ENCODE peak calls at places on chromosomes 4 and X, in eight cellular contexts. I is cardiac muscle cell, A is lower lobe of right lung, H is mammary epithelial cell, B is pancreas, Y is mucosa of descending colon, Q is heart left ventricle, J is thyroid gland. K is an unnamed sample. For H3K36me3, the result is how much of the 10 kb centered on the place peaks cover.

GRCh38 chr4:139207873-139208403 is 30.9 kb upstream of the ELF2 start:
- DNase-seq in I (no peak), A (no peak), H (no peak), B (no peak), Y (no peak), Q (no peak), J (no peak), K (no peak)

GRCh38 chr4:17260395-17260907 is 251.4 kb downstream of the QDPR start:
- DNase-seq in I (no peak), A (no peak), H (no peak), B (no peak), Y (no peak), Q (no peak), J (no peak), K (peak)

GRCh38 chr4:85486425-85487101 is 11.6 kb downstream of the ARHGAP24 start:
- DNase-seq in I (no peak), A (no peak), H (no peak), B (no peak), Y (no peak), Q (no peak), J (no peak), K (no peak)

GRCh38 chr4:83830138-83830537 is 294.2 kb downstream of the GPAT3 start:
- DNase-seq in I (peak), A (no peak), H (no peak), B (no peak), Y (no peak), Q (no peak), J (no peak), K (no peak)

GRCh38 chr4:149830823-149831222 is 15.2 kb upstream of the IQCM start:
- DNase-seq in I (no peak), A (no peak), H (no peak), B (no peak), Y (no peak), Q (no peak), J (no peak), K (no peak)

GRCh38 chrX:47814853-47815252 is 21.8 kb upstream of the ZNF81 start:
- DNase-seq in I (peak), A (no peak), H (no peak), B (no peak), Y (no peak), Q (no peak), J (no peak), K (no peak)

GRCh38 chrX:53290441-53291041 is 9.2 kb upstream of the IQSEC2 start:
- DNase-seq in I (no peak), A (no peak), H (no peak), B (no peak), Y (no peak), Q (no peak), J (no peak), K (no peak)

GRCh38 chrX:150503898-150504219 is 64.6 kb upstream of the MTM1 start:
- DNase-seq in I (no peak), A (peak), H (peak), B (peak), Y (no peak), Q (no peak), J (peak), K (no peak)

GRCh38 chr4:3879681-3880594 is 113.8 kb downstream of the ADRA2C start:
- DNase-seq in I (peak), A (peak), H (no peak), B (no peak), Y (no peak), Q (peak), J (no peak), K (no peak)

GRCh38 chrX:40100141-40100536 is 2.4 kb upstream of the BCOR start:
- DNase-seq in I (no peak), A (peak), H (peak), B (no peak), Y (peak), Q (no peak), J (peak), K (no peak)

GRCh38 chr4:6119507-6120020 is 80.8 kb downstream of the JAKMIP1 start:
- DNase-seq in I (no peak), A (no peak), H (peak), B (no peak), Y (no peak), Q (no peak), J (no peak), K (no peak)

GRCh38 chrX:154321624-154322023 is 26.0 kb downstream of the TKTL1 start:
- DNase-seq in I (no peak), A (no peak), H (no peak), B (no peak), Y (peak), Q (no peak), J (no peak), K (no peak)

GRCh38 chrX:133249659-133250058 is 31.5 kb upstream of the TFDP3 start:
- DNase-seq in I (no peak), A (no peak), H (no peak), B (no peak), Y (no peak), Q (no peak), J (no peak), K (no peak)

GRCh38 chrX:111013778-111014455 is 82.1 kb upstream of the PAK3 start:
- DNase-seq in I (no peak), A (no peak), H (no peak), B (no peak), Y (no peak), Q (no peak), J (no peak), K (no peak)

GRCh38 chr4:53321151-53321987 is 44.5 kb downstream of the SCFD2 start:
- DNase-seq in I (no peak), A (no peak), H (peak), B (no peak), Y (no peak), Q (no peak), J (no peak), K (no peak)

GRCh38 chr4:122914938-122915337 is 7.5 kb downstream of the NUDT6 start:
- DNase-seq in I (no peak), A (no peak), H (no peak), B (no peak), Y (no peak), Q (no peak), J (no peak), K (no peak)

GRCh38 chr4:70734168-70734954 is 12.6 kb downstream of the RUFY3 start:
- DNase-seq in I (peak), A (no peak), H (peak), B (no peak), Y (no peak), Q (no peak), J (peak), K (no peak)

GRCh38 chr4:6938758-6939201 is 29.2 kb downstream of the TBC1D14 start:
- DNase-seq in I (no peak), A (peak), H (no peak), B (no peak), Y (peak), Q (peak), J (no peak), K (no peak)

GRCh38 chrX:8044861-8045434 is 117.7 kb upstream of the PNPLA4 start:
- DNase-seq in I (no peak), A (no peak), H (peak), B (no peak), Y (no peak), Q (no peak), J (no peak), K (no peak)

GRCh38 chrX:129779747-129780146 is at the start of gene SASH3:
- DNase-seq in I (no peak), A (peak), H (no peak), B (no peak), Y (peak), Q (peak), J (peak), K (no peak)

GRCh38 chrX:74286950-74287349 is 17.0 kb upstream of the ZCCHC13 start:
- DNase-seq in I (no peak), A (no peak), H (peak), B (no peak), Y (no peak), Q (no peak), J (no peak), K (no peak)

GRCh38 chr4:77920371-77920770 is 57.7 kb downstream of the MRPL1 start:
- DNase-seq in I (no peak), A (no peak), H (no peak), B (no peak), Y (no peak), Q (no peak), J (no peak), K (no peak)

GRCh38 chr4:3248811-3249661 is at the start of gene MSANTD1:
- DNase-seq in I (no peak), A (no peak), H (no peak), B (no peak), Y (peak), Q (peak), J (no peak), K (no peak)

GRCh38 chr4:168509786-168510185 is 12.9 kb downstream of the PALLD start:
- DNase-seq in I (no peak), A (no peak), H (peak), B (no peak), Y (no peak), Q (no peak), J (no peak), K (no peak)

GRCh38 chr4:63566658-63567057 is 842.6 kb downstream of the TECRL start:
- DNase-seq in I (no peak), A (no peak), H (no peak), B (no peak), Y (no peak), Q (no peak), J (no peak), K (no peak)

GRCh38 chr4:184814686-184815045 is 11.1 kb downstream of the ACSL1 start:
- DNase-seq in I (no peak), A (no peak), H (no peak), B (no peak), Y (no peak), Q (no peak), J (no peak), K (no peak)
- H3K4me3 ChIP-seq in I (no peak), A (no peak), H (peak), B (no peak), Y (peak), Q (no peak), J (no peak), K (peak)

GRCh38 chr4:184784628-184785257 is 41.0 kb downstream of the ACSL1 start:
- DNase-seq in I (no peak), A (no peak), H (no peak), B (no peak), Y (no peak), Q (no peak), J (no peak), K (no peak)
- H3K36me3 ChIP-seq in I (under half), A (half or more), H (under half), B (under half), Y (under half), Q (half or more), J (under half), K (under half)

GRCh38 chr4:47662975-47663374 is 174.9 kb downstream of the CORIN start:
- DNase-seq in I (peak), A (no peak), H (no peak), B (no peak), Y (no peak), Q (no peak), J (no peak), K (no peak)
- TF ChIP-seq CTCF in I (peak), A (peak), H (peak), B (no peak), Y (no peak), Q (no peak), J (no peak), K (no peak)

GRCh38 chr4:128601992-128602695 is 207.4 kb upstream of the JADE1 start:
- DNase-seq in I (no peak), A (no peak), H (no peak), B (peak), Y (no peak), Q (no peak), J (peak), K (no peak)
- H3K4me3 ChIP-seq in I (no peak), A (no peak), H (no peak), B (no peak), Y (no peak), Q (no peak), J (no peak), K (no peak)

GRCh38 chr4:1213336-1213995 is 35.5 kb downstream of the CTBP1 start:
- DNase-seq in I (no peak), A (no peak), H (no peak), B (no peak), Y (peak), Q (peak), J (no peak), K (no peak)

GRCh38 chr4:1216076-1216614 is 32.8 kb downstream of the CTBP1 start:
- DNase-seq in I (no peak), A (no peak), H (no peak), B (no peak), Y (no peak), Q (no peak), J (no peak), K (no peak)

GRCh38 chr4:1212546-1213335 is 36.2 kb downstream of the CTBP1 start:
- DNase-seq in I (no peak), A (peak), H (no peak), B (no peak), Y (peak), Q (peak), J (peak), K (no peak)

GRCh38 chr4:1215347-1216075 is 33.4 kb downstream of the CTBP1 start:
- DNase-seq in I (no peak), A (no peak), H (no peak), B (no peak), Y (peak), Q (no peak), J (no peak), K (no peak)

GRCh38 chr4:1214101-1215095 is 34.5 kb downstream of the CTBP1 start:
- DNase-seq in I (no peak), A (no peak), H (no peak), B (no peak), Y (no peak), Q (peak), J (no peak), K (no peak)
- H3K36me3 ChIP-seq in I (under half), A (half or more), H (under half), B (under half), Y (under half), Q (half or more), J (under half), K (half or more)

DNA sequence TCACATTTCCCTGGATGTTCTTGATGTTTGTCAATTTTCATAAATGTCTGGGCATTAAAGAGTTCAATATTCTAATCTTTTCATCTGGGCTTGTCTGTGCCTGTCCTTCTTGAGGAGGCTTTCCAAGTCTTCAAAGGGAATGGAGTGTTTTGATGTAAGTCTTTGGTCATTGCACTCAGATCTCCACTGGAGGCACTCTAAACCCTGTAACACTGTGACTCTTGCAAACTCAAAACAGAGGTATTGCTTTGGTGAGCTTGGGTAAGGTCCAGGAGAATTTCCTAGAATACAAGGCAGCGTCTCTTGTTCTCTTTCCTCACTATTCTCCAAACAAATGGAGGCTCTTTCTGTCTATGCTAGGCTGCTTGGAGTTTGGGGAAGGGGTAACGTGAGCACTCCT is 1118.1 kb upstream of the PABPC4L start:
- DNase-seq in I (no peak), A (no peak), H (no peak), B (no peak), Y (no peak), Q (no peak), J (no peak), K (no peak)
- TF ChIP-seq CTCF in I (no peak), A (no peak), H (no peak), B (no peak), Y (no peak), Q (no peak), J (no peak), K (no peak)

DNA sequence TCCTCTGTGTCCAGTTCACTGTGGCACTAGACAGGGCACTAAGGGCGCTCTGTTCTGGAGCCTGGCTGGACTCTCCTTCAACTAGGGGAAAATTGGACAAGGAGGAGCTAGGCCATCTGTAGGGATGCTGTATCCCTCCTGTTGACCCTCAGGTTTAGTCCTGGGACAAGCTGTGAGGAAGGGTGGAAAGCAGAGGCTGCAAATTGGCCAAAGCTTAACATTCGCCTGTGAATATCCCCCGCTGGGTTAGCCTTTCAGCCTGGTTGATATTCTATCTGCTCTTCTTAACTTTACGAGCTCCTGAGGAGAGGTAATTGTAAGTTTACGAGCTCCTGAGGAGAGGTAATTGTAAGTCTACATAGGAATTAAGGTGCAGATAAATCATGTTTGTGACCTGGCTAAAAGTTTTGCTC is 64.3 kb upstream of the ENPEP start:
- DNase-seq in I (no peak), A (no peak), H (no peak), B (no peak), Y (no peak), Q (no peak), J (no peak), K (no peak)
- H3K4me3 ChIP-seq in I (no peak), A (no peak), H (no peak), B (no peak), Y (no peak), Q (no peak), J (no peak), K (no peak)

GRCh38 chr4:1745697-1746096 is 24.4 kb downstream of the TACC3 start:
- DNase-seq in I (no peak), A (no peak), H (no peak), B (no peak), Y (no peak), Q (no peak), J (no peak), K (no peak)

GRCh38 chr4:1743975-1744374 is 22.7 kb downstream of the TACC3 start:
- DNase-seq in I (no peak), A (no peak), H (no peak), B (no peak), Y (no peak), Q (no peak), J (no peak), K (no peak)

GRCh38 chr4:1745165-1745564 is 23.8 kb downstream of the TACC3 start:
- DNase-seq in I (no peak), A (no peak), H (no peak), B (no peak), Y (no peak), Q (no peak), J (no peak), K (no peak)

GRCh38 chr4:1744552-1744951 is 23.2 kb downstream of the TACC3 start:
- DNase-seq in I (no peak), A (no peak), H (no peak), B (no peak), Y (no peak), Q (no peak), J (no peak), K (no peak)

GRCh38 chr4:1743551-1743950 is 22.2 kb downstream of the TACC3 start:
- DNase-seq in I (no peak), A (no peak), H (no peak), B (no peak), Y (no peak), Q (no peak), J (no peak), K (no peak)
- H3K36me3 ChIP-seq in I (under half), A (under half), H (under half), B (under half), Y (under half), Q (under half), J (under half), K (under half)

GRCh38 chrX:155662297-155662696 is 49.5 kb upstream of the TMLHE start:
- DNase-seq in I (no peak), A (no peak), H (no peak), B (no peak), Y (no peak), Q (no peak), J (peak), K (no peak)
- TF ChIP-seq CTCF in I (no peak), A (no peak), H (peak), B (no peak), Y (no peak), Q (no peak), J (no peak), K (no peak)